ENCODE peak calls at places on chromosomes 7 and 10, in eight cellular contexts. F is GM23338, T is neural progenitor cell, E is A549, R is heart right ventricle, K is cardiac muscle cell, H is left ventricle myocardium inferior, A is adrenal gland. G is an unnamed sample. For H3K4me1, the result is how much of the 10 kb centered on the place peaks cover.

GRCh38 chr7:68888971-68889385 is 709.3 kb upstream of the AUTS2 start:
- DNase-seq in A (peak), E (no peak), K (peak), F (no peak), R (no peak), H (no peak), T (no peak), G (no peak)

GRCh38 chr10:5620966-5621365 is 45.4 kb downstream of the ASB13 start:
- DNase-seq in R (no peak), T (no peak), F (no peak), E (no peak), K (no peak), A (no peak), H (no peak), G (no peak)

GRCh38 chr10:24988831-24989769 is 26.9 kb downstream of the ENKUR start:
- DNase-seq in T (no peak), E (no peak), R (no peak), A (peak), K (no peak), H (no peak), F (no peak), G (no peak)

GRCh38 chr7:138527746-138528223 is 67.7 kb downstream of the TRIM24 start:
- DNase-seq in E (peak), F (no peak), T (peak), K (peak), H (no peak), R (peak), A (peak), G (no peak)

GRCh38 chr10:69092959-69093850 is 5.3 kb downstream of the SRGN start:
- DNase-seq in K (peak), F (peak), H (peak), A (peak), R (peak), E (peak), T (peak), G (no peak)

GRCh38 chr7:55533050-55533728 is 39.1 kb downstream of the VOPP1 start:
- DNase-seq in R (no peak), K (no peak), F (no peak), H (no peak), E (no peak), T (no peak), A (peak), G (no peak)

GRCh38 chr7:132381742-132382472 is 194.4 kb downstream of the PLXNA4 start:
- DNase-seq in T (no peak), A (no peak), K (peak), R (no peak), F (no peak), E (no peak), H (no peak), G (no peak)

GRCh38 chr7:36188266-36188665 is 35.2 kb downstream of the EEPD1 start:
- DNase-seq in T (no peak), R (no peak), A (no peak), H (no peak), E (no peak), F (no peak), K (no peak), G (no peak)

GRCh38 chr10:63976538-63976937 is 455.3 kb downstream of the REEP3 start:
- DNase-seq in E (peak), H (no peak), K (peak), R (peak), A (no peak), F (peak), T (peak), G (no peak)

GRCh38 chr10:78902815-78903214 is 166.0 kb upstream of the ZMIZ1 start:
- DNase-seq in A (peak), E (no peak), F (no peak), T (no peak), K (no peak), H (no peak), R (no peak), G (no peak)

GRCh38 chr7:94301024-94301588 is 93.6 kb upstream of the COL1A2 start:
- DNase-seq in K (peak), E (peak), H (peak), F (peak), T (peak), R (peak), A (peak), G (peak)

GRCh38 chr10:132641401-132641800 is 103.8 kb downstream of the INPP5A start:
- DNase-seq in K (no peak), E (no peak), R (no peak), T (no peak), H (peak), F (no peak), A (no peak), G (no peak)

GRCh38 chr10:124152781-124153600 is 59.6 kb upstream of the CHST15 start:
- DNase-seq in T (no peak), E (peak), A (peak), K (peak), F (peak), H (peak), R (peak), G (peak)

GRCh38 chr10:5738427-5738826 is 53.8 kb downstream of the TASOR2 start:
- DNase-seq in F (no peak), A (no peak), K (no peak), E (no peak), T (no peak), H (no peak), R (no peak), G (no peak)

GRCh38 chr7:29573594-29573993 is 10.0 kb downstream of the PRR15 start:
- DNase-seq in K (no peak), H (no peak), R (no peak), E (no peak), T (no peak), A (no peak), F (no peak), G (no peak)

GRCh38 chr10:80408198-80409085 is at the start of gene PRXL2A:
- DNase-seq in F (peak), T (peak), K (peak), A (peak), R (peak), H (peak), E (peak), G (peak)

GRCh38 chr7:25073451-25073850 is 51.6 kb downstream of the CYCS start:
- DNase-seq in E (peak), A (peak), T (no peak), H (no peak), R (no peak), F (no peak), K (peak), G (no peak)

DNA sequence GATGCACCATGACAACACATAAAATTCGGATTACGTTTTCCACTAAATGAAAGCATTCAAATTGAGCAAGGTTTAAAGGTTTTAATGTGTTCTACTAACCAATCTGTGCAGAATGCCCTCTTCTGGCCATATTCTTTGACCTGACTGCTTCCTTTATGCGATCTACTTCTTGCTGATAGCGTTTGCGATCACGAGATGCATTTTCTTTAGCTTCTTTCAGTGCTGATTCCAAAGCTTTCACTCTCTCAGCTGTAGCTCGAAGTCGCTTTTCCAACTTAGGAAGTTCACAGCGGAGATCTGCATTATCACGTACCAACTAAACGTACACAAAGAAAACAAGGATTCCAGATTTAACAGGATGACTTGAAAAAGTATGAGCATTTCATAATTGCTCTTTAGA is 39.2 kb downstream of the KIF5B start:
- DNase-seq in H (no peak), F (no peak), K (no peak), R (no peak), E (no peak), A (no peak), T (no peak), G (no peak)
- TF ChIP-seq CTCF in H (no peak), F (no peak), K (no peak), R (no peak), E (peak), A (no peak), T (no peak), G (no peak)

GRCh38 chr10:31702954-31703353 is 225.7 kb downstream of the ARHGAP12 start:
- DNase-seq in E (no peak), A (no peak), T (no peak), K (no peak), H (no peak), F (no peak), R (no peak), G (no peak)
- H3K4me1 ChIP-seq in E (under half), A (half or more), T (under half), K (under half), H (half or more), F (under half), R (half or more), G (under half)

DNA sequence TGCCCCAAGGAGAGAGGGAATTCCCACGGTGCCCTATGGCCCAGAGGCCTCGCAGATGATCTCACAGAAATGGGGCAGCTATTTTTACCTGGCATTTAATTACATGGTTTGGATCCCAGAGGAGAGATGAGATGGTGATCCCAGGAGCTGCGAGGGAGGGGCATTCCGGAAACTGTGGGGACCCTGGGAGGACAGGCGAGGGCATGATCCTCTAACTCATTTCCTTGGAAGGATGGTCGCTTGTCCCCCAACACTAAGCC is 9.4 kb downstream of the SH2B2 start:
- DNase-seq in F (no peak), T (no peak), R (no peak), K (no peak), H (no peak), E (no peak), A (no peak), G (no peak)
- H3K27ac ChIP-seq in F (no peak), T (no peak), R (no peak), K (no peak), H (no peak), E (no peak), A (no peak), G (no peak)

DNA sequence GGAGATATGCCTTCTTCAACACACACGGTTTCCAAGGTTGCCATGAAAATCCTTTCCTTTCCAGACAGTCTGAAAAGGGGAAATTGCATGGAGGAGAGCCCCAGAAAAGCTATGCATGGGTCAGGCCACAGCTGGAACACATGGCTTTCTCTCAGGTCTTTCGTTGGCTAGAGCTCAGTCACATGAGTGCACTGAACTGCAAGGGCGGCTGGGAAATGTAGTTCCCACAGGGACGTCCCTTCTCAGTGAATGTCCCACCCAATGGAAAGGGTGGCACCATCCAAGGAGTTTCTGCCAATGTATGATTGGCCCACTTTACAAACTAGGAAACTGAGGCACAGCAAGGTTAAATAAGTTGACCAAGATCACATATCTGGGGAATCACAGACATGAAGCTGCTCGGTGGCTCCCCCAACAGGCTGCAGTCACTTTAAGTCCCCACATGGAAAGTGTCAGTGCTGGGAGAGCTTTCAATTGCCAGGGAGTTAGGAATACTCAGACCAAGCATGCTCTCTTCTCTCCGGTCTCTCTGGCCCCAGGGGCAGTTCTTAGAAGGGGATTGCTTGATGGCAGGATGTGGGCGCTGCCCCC is 571.3 kb downstream of the GLRX3 start:
- DNase-seq in A (no peak), T (peak), H (no peak), K (no peak), F (peak), R (no peak), E (peak), G (no peak)
- TF ChIP-seq CTCF in A (no peak), T (peak), H (no peak), K (no peak), F (no peak), R (no peak), E (no peak), G (no peak)

DNA sequence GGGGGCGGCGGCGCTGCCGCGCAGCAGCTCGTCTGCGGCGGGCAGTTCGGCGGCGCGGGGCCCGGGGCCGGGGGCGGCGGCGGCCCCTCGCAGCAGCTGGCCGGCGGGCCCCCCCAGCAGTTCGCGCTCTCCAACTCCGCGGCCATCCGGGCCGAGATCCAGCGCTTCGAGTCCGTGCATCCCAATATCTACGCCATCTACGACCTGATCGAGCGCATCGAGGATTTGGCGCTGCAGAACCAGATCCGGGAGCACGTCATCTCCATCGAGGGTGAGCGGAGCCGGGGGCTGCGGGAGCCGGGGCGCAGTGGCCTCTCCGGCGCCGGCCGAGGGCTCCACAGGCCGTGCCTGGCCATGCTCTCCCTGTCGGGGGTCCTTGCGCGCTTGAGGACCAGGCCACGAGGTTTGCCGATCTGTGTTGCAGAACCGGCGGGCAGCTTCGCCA is 549 bp downstream of the AGAP3 start:
- DNase-seq in F (peak), H (no peak), T (peak), R (no peak), A (peak), E (no peak), K (peak), G (no peak)
- H3K4me1 ChIP-seq in F (under half), H (half or more), T (under half), R (half or more), A (half or more), E (under half), K (under half), G (half or more)

DNA sequence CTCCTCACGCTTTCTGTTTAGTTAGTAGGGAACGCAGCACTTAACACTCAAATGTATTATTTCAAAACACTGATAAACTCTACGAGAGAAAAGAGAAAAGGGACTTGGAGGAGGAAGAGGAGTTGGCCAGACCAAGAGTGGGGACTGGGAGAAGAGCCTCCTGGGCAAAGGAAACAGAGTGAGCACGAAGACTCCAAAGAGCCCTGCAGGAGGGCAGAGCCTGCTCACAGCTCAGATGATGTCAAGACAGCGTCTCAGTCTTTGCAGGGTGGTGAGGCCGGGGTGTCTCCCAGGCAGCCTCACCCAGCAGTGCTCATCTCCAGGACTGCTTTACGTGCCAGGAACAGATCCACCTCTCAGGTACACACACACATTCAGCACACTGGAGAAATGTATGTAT is 41.2 kb downstream of the CYTH3 start:
- DNase-seq in F (no peak), K (no peak), E (no peak), H (no peak), T (peak), R (no peak), A (no peak), G (no peak)
- H3K27ac ChIP-seq in F (no peak), K (no peak), E (no peak), H (peak), T (no peak), R (no peak), A (no peak), G (no peak)

GRCh38 chr10:3681642-3682554 is 103.1 kb downstream of the KLF6 start:
- DNase-seq in A (no peak), F (no peak), T (no peak), E (no peak), K (no peak), H (no peak), R (no peak), G (no peak)
- TF ChIP-seq CTCF in A (no peak), F (no peak), T (no peak), E (no peak), K (no peak), H (no peak), R (no peak), G (no peak)

DNA sequence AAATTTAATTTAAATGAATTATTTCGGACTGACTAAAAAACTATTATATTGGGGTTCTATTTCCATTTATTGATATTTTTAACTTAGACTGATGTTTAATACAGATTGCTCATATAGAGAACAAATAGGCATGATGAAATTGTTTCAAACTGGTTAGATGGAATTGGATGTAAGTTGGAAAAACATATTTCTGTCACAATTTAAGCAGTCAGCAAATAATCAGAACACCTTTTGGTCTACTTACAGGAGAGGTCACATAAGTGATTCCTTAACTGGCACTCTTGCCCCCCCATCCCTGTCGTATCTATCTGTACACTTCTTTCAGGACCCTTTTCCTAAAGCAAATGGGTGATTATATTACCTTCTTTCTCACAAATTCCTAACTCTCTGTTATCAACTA is 138.4 kb downstream of the PLXDC2 start:
- DNase-seq in H (no peak), A (no peak), K (no peak), T (no peak), R (no peak), F (no peak), E (no peak), G (no peak)
- H3K4me1 ChIP-seq in H (under half), A (under half), K (under half), T (under half), R (under half), F (under half), E (under half), G (under half)

DNA sequence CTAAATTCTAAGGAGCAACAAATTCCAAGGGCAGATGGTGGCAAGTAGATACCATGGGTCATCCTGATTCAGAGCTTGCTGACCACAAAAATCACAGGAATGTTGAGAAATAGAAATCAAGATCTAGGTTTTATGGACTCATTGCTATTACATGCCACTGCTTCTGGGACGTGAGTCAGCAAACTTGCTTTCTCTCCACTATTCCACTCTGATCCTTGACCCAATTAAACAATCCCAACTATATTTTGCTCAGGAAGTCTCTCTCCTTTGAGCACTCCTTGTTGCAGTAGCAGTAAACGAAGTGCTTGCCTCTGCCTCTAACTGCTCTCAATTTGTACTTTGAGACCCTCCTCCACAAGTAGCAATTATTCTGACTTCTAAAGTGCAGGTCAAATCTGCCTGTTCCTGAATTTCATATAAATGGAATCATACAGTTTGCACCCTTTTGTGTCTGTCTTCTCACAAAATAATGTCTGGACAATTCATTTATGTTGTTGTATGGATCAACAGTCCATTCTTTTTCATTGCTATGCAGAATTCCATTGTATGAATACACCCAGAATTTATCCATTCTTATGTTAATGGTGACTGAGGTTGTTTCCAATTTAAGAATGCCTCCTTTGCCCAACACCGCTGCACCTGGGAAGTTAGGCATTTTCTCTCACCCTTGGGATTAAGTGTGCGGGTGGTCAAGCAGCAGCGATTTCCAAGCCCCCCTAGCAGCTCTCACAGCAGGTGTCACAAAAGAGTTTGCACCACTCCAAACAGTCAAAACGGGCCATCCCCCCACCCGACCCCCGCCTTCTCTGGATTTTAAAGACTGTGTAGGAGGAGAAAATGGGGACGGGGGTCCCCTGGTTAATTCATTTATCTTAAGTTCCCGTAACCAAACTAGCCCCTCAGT is 35.9 kb downstream of the ACSM6 start:
- DNase-seq in R (no peak), A (peak), K (peak), F (peak), E (peak), T (peak), H (no peak), G (no peak)
- H3K27ac ChIP-seq in R (no peak), A (peak), K (no peak), F (peak), E (peak), T (peak), H (peak), G (peak)

G was measured in left lung.